ENCODE peak calls at places on chromosomes 2 and 18, in four cellular contexts. U, Q, A and K are unnamed samples.
A peak's percentile ranks its signal among the peaks of the same experiment; 100 is the strongest.

GRCh38 chr18:69787825-69788547 is 159.7 kb downstream of the CD226 start:
- DNase-seq in U (no peak), Q (no peak), A (no peak), K (no peak)

GRCh38 chr2:101120124-101120996 is 30.8 kb downstream of the TBC1D8 start:
- DNase-seq in U (peak; percentile 95), Q (no peak), A (no peak), K (no peak)

GRCh38 chr2:241445426-241445825 is 63.0 kb downstream of the STK25 start:
- DNase-seq in U (no peak), Q (no peak), A (no peak), K (no peak)

GRCh38 chr2:8656160-8656641 is 25.7 kb upstream of the ID2 start:
- DNase-seq in U (no peak), Q (no peak), A (no peak), K (no peak)

GRCh38 chr2:27075219-27075871 is 3.1 kb upstream of the EMILIN1 start:
- DNase-seq in U (peak; percentile 61), Q (no peak), A (no peak), K (no peak)

GRCh38 chr2:42693013-42693575 is 70.8 kb downstream of the OXER1 start:
- DNase-seq in U (no peak), Q (no peak), A (no peak), K (no peak)

GRCh38 chr2:8558096-8558495 is 123.8 kb upstream of the ID2 start:
- DNase-seq in U (no peak), Q (no peak), A (no peak), K (no peak)

GRCh38 chr18:48100712-48101165 is 170.3 kb upstream of the SMAD2 start:
- DNase-seq in U (no peak), Q (no peak), A (peak; percentile 68), K (no peak)

GRCh38 chr2:150571121-150571520 is 83.7 kb upstream of the RND3 start:
- DNase-seq in U (no peak), Q (no peak), A (no peak), K (no peak)

GRCh38 chr18:79914614-79915160 is 36.8 kb downstream of the SLC66A2 start:
- DNase-seq in U (peak; percentile 16), Q (no peak), A (no peak), K (no peak)

GRCh38 chr2:238945433-238946150 is 97.7 kb downstream of the TWIST2 start:
- DNase-seq in U (peak; percentile 43), Q (no peak), A (peak; percentile 37), K (peak; percentile 67)

GRCh38 chr18:46320928-46321855 is 217.0 kb downstream of the HAUS1 start:
- DNase-seq in U (no peak), Q (no peak), A (no peak), K (no peak)

GRCh38 chr2:240161087-240161750 is 20.8 kb upstream of the OTOS start:
- DNase-seq in U (no peak), Q (no peak), A (no peak), K (no peak)

GRCh38 chr2:10360460-10361219 is 57.9 kb downstream of the HPCAL1 start:
- DNase-seq in U (no peak), Q (no peak), A (no peak), K (no peak)

GRCh38 chr2:31660812-31661335 is 80.1 kb upstream of the SRD5A2 start:
- DNase-seq in U (no peak), Q (no peak), A (no peak), K (no peak)

GRCh38 chr2:45344502-45344901 is 266.6 kb downstream of the SRBD1 start:
- DNase-seq in U (no peak), Q (no peak), A (no peak), K (peak; percentile 42)

GRCh38 chr2:109356251-109357035 is 227.4 kb downstream of the SH3RF3 start:
- DNase-seq in U (peak; percentile 18), Q (no peak), A (no peak), K (peak; percentile 34)

GRCh38 chr2:8146329-8147048 is 535.4 kb upstream of the ID2 start:
- DNase-seq in U (no peak), Q (no peak), A (no peak), K (no peak)

GRCh38 chr2:177165103-177165583 is 47.5 kb upstream of the HNRNPA3 start:
- DNase-seq in U (no peak), Q (peak; percentile 47), A (no peak), K (no peak)

GRCh38 chr2:86002375-86002774 is 103.3 kb downstream of the POLR1A start:
- DNase-seq in U (no peak), Q (no peak), A (no peak), K (no peak)

GRCh38 chr2:174039551-174040416 is 74.6 kb upstream of the SP3 start:
- DNase-seq in U (peak; percentile 89), Q (peak; percentile 77), A (peak; percentile 86), K (peak; percentile 80)

GRCh38 chr2:150125188-150125587 is 362.3 kb downstream of the RND3 start:
- DNase-seq in U (no peak), Q (no peak), A (no peak), K (no peak)

GRCh38 chr18:75810481-75810880 is 383.0 kb upstream of the SMIM21 start:
- DNase-seq in U (no peak), Q (no peak), A (no peak), K (no peak)

GRCh38 chr2:132911726-132912724 is 242.0 kb upstream of the LYPD1 start:
- DNase-seq in U (no peak), Q (no peak), A (peak; percentile 56), K (peak; percentile 75)

GRCh38 chr2:67797801-67798535 is 264.8 kb downstream of the C1D start:
- DNase-seq in U (no peak), Q (no peak), A (no peak), K (no peak)

GRCh38 chr2:14231499-14231898 is 401.0 kb upstream of the LRATD1 start:
- DNase-seq in U (no peak), Q (no peak), A (no peak), K (no peak)

GRCh38 chr2:29987141-29987540 is 65.8 kb upstream of the ALK start:
- DNase-seq in U (no peak), Q (no peak), A (no peak), K (no peak)

DNA sequence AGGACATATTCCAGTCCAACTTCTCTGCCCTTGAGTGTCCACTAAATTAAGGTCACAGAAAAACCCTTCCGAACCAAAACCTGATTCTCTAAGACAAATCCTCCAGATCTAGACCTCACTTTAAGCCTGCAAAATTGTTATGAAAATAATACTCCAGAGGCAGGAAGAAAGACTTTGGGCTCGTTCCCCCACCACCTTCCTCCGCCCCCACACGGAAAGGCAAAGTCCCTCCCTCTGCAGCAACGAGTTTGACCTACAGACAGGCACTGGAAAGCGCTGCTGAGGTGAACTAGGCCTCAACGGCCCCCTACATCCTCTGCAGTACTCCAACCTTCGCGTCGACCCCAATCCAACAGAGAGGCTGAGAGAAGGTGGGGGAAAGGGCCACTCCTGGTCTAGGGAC is 808 bp downstream of the ATP5MC3 start:
- DNase-seq in U (peak; percentile 39), Q (no peak), A (peak; percentile 43), K (no peak)
- TF ChIP-seq CTCF in U (no peak), Q (no peak), A (no peak), K (no peak)

DNA sequence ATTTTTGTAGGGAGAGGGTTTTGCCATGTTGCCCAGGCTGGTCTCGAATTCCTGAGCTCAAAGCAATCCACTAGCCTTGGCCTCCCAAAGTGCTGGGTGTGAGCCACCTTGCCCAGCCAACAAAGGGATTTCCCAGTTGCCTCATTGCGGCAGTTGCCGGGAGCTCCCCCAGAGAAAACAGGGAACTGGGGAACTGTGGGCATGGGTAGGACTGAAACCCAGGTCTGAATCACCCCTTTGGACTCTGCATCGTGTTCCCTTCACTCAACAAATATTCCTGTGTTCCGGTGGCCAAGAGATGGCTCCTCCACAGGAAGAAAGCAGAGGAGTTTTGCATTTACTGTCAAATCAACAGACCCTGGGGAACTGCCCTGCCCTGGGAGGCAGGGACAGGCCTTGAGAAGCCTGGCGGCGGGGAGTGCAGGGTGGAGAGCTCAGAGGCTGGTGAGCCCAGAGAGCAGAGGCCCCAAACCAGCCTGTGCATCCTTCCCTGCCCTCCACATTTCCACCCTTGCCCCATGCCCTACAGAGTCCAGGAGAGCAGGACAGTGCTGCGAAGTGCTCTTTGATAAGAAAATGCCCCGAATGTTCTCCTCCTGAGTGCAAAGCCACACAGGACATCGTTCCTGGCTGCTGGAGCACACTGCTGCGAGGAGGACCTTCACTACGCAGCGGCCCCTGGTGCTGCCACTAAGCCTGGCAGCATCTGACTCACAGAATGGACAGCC is 24.9 kb downstream of the MYO7B start:
- DNase-seq in U (peak; percentile 4), Q (no peak), A (no peak), K (no peak)
- TF ChIP-seq CTCF in U (no peak), Q (no peak), A (no peak), K (no peak)

DNA sequence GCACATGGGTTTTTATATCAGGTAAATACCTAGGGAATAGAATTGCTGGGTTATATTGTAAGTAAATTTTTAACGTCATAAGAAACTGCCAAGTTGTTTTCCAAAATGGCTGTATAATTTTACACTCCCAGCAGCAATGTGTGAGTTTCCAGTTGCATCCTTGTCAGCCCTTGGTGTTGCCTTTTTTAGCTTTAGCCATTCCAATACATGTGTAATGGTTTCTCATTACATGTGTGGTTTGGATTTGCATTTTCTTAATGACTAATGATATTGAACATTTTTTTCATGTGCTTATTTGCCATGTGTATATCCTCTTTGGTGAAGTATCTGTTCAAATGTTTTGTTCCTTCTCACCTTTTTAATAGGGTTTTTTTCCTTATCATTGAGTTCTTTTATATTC is 70.8 kb downstream of the ABI2 start:
- DNase-seq in U (no peak), Q (no peak), A (no peak), K (no peak)
- TF ChIP-seq CTCF in U (no peak), Q (no peak), A (no peak), K (no peak)

GRCh38 chr18:26818461-26818860 is 47.0 kb downstream of the AQP4 start:
- DNase-seq in U (no peak), Q (no peak), A (no peak), K (no peak)

GRCh38 chr18:26812462-26812861 is 53.0 kb downstream of the AQP4 start:
- DNase-seq in U (no peak), Q (no peak), A (no peak), K (no peak)

GRCh38 chr18:26813043-26813442 is 52.5 kb downstream of the AQP4 start:
- DNase-seq in U (peak; percentile 37), Q (no peak), A (no peak), K (no peak)
- TF ChIP-seq CTCF in U (no peak), Q (peak; percentile 42), A (no peak), K (peak; percentile 72)

GRCh38 chr18:12691021-12691420 is 11.5 kb downstream of the CEP76 start:
- DNase-seq in U (no peak), Q (no peak), A (no peak), K (no peak)

GRCh38 chr18:12689256-12689655 is 13.3 kb downstream of the CEP76 start:
- DNase-seq in U (no peak), Q (no peak), A (no peak), K (no peak)

GRCh38 chr18:12686100-12686499 is 16.4 kb downstream of the CEP76 start:
- DNase-seq in U (no peak), Q (no peak), A (no peak), K (no peak)
- TF ChIP-seq CTCF in U (no peak), Q (no peak), A (no peak), K (peak; percentile 25)